ENCODE peak calls at places on chromosome 2, in four cellular contexts. E, U, F and S are unnamed samples.

GRCh38 chr2:62238236-62238635 is 42.3 kb downstream of the B3GNT2 start:
- DNase-seq in E (no peak), U (no peak), F (no peak), S (no peak)

GRCh38 chr2:232316382-232317190 is 62.0 kb upstream of the ALPP start:
- DNase-seq in E (no peak), U (no peak), F (no peak), S (no peak)

GRCh38 chr2:218745559-218746469 is 35.2 kb downstream of the TTLL4 start:
- DNase-seq in E (no peak), U (no peak), F (no peak), S (no peak)

GRCh38 chr2:8087480-8087840 is 594.4 kb upstream of the ID2 start:
- DNase-seq in E (no peak), U (no peak), F (no peak), S (no peak)

GRCh38 chr2:132443106-132443505 is 26.5 kb downstream of the GPR39 start:
- DNase-seq in E (no peak), U (no peak), F (no peak), S (no peak)

GRCh38 chr2:86176583-86176982 is 18.7 kb downstream of the IMMT start:
- DNase-seq in E (no peak), U (no peak), F (no peak), S (no peak)

GRCh38 chr2:237982039-237982725 is 15.4 kb downstream of the UBE2F start:
- DNase-seq in E (no peak), U (no peak), F (no peak), S (no peak)

GRCh38 chr2:164146478-164146877 is 410.7 kb upstream of the FIGN start:
- DNase-seq in E (no peak), U (no peak), F (no peak), S (no peak)

GRCh38 chr2:148955798-148956197 is 80.8 kb downstream of the KIF5C start:
- DNase-seq in E (no peak), U (no peak), F (no peak), S (no peak)

GRCh38 chr2:83017366-83018090 is 1441.6 kb downstream of the SUCLG1 start:
- DNase-seq in E (no peak), U (no peak), F (no peak), S (no peak)

GRCh38 chr2:177489719-177490301 is 97.2 kb downstream of the AGPS start:
- DNase-seq in E (no peak), U (no peak), F (peak; percentile 52), S (peak; percentile 9)

DNA sequence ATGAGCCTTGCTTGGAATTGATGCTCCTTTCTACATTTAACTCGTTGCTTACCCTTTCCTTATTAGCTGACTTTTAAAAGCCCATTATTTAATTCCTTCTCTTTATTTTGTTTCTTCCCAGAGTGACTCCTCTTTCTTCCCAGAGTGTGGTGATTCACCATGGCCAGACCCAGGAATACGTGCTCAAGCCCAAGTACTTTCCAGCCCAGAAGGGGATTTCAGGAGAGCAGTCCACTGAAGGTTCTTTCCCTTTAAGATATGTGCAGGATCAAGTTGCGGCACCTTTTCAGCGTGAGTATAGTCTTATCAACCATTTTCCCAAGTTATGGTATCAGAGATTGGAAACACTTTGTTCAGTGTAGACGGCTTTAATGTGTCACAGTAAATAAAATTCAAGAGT is 163.7 kb downstream of the LTBP1 start:
- DNase-seq in E (no peak), U (no peak), F (no peak), S (no peak)
- TF ChIP-seq CTCF in E (no peak), U (no peak), F (no peak), S (no peak)

GRCh38 chr2:60548844-60549243 is 4.6 kb downstream of the BCL11A start:
- DNase-seq in E (no peak), U (no peak), F (no peak), S (no peak)

GRCh38 chr2:60540054-60540453 is 13.4 kb downstream of the BCL11A start:
- DNase-seq in E (no peak), U (no peak), F (no peak), S (no peak)

GRCh38 chr2:60544980-60545560 is 8.4 kb downstream of the BCL11A start:
- DNase-seq in E (no peak), U (no peak), F (no peak), S (peak; percentile 40)

GRCh38 chr2:60539177-60539576 is 14.3 kb downstream of the BCL11A start:
- DNase-seq in E (no peak), U (no peak), F (no peak), S (no peak)

DNA sequence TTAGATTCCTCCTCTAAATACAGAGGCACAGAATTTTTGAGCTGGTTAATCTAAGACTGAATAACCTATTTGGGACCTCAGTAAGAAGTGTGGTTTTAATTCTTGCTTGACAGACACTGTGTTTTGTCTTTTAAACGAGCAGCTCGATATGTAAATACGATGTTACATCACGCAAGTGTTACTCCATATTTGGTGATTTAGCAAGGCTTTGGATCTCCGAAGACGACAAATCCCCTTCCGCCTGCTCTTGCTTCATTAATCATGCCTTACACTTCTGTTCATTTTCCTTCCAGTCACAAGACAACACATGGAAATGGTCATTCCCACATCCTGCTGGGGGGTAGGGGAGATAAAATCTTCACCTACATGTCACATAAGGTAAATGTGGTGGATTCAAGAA is 9.4 kb downstream of the BCL11A start:
- DNase-seq in E (no peak), U (peak; percentile 62), F (no peak), S (no peak)
- H3K4me3 ChIP-seq in E (no peak overlapping the region), U (no peak overlapping the region), F (no peak overlapping the region), S (no peak overlapping the region)

GRCh38 chr2:64767670-64768425 is 114.1 kb upstream of the SERTAD2 start:
- DNase-seq in E (peak; percentile 93), U (peak; percentile 85), F (peak; percentile 93), S (peak; percentile 84)
- TF ChIP-seq CTCF in E (peak; percentile 13), U (no peak), F (peak; percentile 12), S (no peak)

GRCh38 chr2:38719706-38720105 is 31.5 kb downstream of the SRSF7 start:
- DNase-seq in E (no peak), U (no peak), F (no peak), S (no peak)

GRCh38 chr2:38723173-38723572 is 28.0 kb downstream of the SRSF7 start:
- DNase-seq in E (no peak), U (no peak), F (no peak), S (peak; percentile 88)

GRCh38 chr2:38716185-38716584 is 35.0 kb downstream of the SRSF7 start:
- DNase-seq in E (no peak), U (peak; percentile 82), F (no peak), S (no peak)

GRCh38 chr2:38722271-38723115 is 28.7 kb downstream of the SRSF7 start:
- DNase-seq in E (no peak), U (no peak), F (no peak), S (peak; percentile 71)

GRCh38 chr2:38720613-38721241 is 30.4 kb downstream of the SRSF7 start:
- DNase-seq in E (peak; percentile 78), U (peak; percentile 38), F (no peak), S (peak; percentile 85)
- H3K4me3 ChIP-seq in E (no peak overlapping the region), U (no peak overlapping the region), F (no peak overlapping the region), S (no peak overlapping the region)

DNA sequence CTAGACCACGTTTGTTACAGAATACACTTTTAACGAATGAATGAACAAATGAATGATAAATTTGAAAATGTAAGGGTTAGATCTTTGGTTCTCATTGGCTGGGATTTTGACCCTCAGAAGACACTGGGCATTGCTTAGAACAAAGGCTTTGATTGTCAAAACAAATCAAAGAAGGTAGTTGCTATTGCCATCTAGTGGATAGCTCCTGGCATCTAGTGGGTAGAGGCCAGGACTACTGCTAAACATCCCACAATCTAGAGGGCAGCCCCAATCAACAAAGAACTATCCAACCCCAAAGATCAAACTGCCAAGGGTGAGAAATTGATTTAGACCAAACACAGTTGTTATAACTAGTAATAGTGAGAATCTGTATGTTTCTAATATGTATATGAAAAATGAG is 552.3 kb downstream of the KCNJ3 start:
- DNase-seq in E (no peak), U (no peak), F (peak; percentile 44), S (peak; percentile 38)
- TF ChIP-seq CTCF in E (peak; percentile 13), U (no peak), F (peak; percentile 58), S (peak; percentile 54)

GRCh38 chr2:44934962-44935853 is 6.3 kb upstream of the SIX3 start:
- DNase-seq in E (peak; percentile 35), U (no peak), F (peak; percentile 83), S (no peak)

GRCh38 chr2:44933434-44933951 is 8.0 kb upstream of the SIX3 start:
- DNase-seq in E (no peak), U (no peak), F (peak; percentile 55), S (no peak)

GRCh38 chr2:44935854-44936185 is 5.7 kb upstream of the SIX3 start:
- DNase-seq in E (no peak), U (no peak), F (no peak), S (no peak)

GRCh38 chr2:44934024-44934423 is 7.5 kb upstream of the SIX3 start:
- DNase-seq in E (no peak), U (no peak), F (peak; percentile 65), S (no peak)

GRCh38 chr2:44934521-44934961 is 7.0 kb upstream of the SIX3 start:
- DNase-seq in E (no peak), U (no peak), F (peak; percentile 76), S (no peak)
- H3K4me3 ChIP-seq in E (no peak overlapping the region), U (peak overlapping the region; percentile 13), F (peak overlapping the region; percentile 96), S (no peak overlapping the region)

GRCh38 chr2:112939425-112939824 is 28.5 kb downstream of the IL37 start:
- DNase-seq in E (no peak), U (no peak), F (no peak), S (no peak)
- TF ChIP-seq CTCF in E (no peak), U (no peak), F (no peak), S (no peak)

GRCh38 chr2:136765736-136766323 is 485 bp downstream of the THSD7B start:
- DNase-seq in E (no peak), U (no peak), F (peak; percentile 47), S (no peak)

GRCh38 chr2:136770384-136770783 is 5.0 kb downstream of the THSD7B start:
- DNase-seq in E (no peak), U (no peak), F (no peak), S (no peak)

GRCh38 chr2:136764397-136765255 is 719 bp upstream of the THSD7B start:
- DNase-seq in E (no peak), U (no peak), F (peak; percentile 50), S (no peak)

GRCh38 chr2:136767030-136767429 is 1.7 kb downstream of the THSD7B start:
- DNase-seq in E (no peak), U (no peak), F (peak; percentile 19), S (no peak)

DNA sequence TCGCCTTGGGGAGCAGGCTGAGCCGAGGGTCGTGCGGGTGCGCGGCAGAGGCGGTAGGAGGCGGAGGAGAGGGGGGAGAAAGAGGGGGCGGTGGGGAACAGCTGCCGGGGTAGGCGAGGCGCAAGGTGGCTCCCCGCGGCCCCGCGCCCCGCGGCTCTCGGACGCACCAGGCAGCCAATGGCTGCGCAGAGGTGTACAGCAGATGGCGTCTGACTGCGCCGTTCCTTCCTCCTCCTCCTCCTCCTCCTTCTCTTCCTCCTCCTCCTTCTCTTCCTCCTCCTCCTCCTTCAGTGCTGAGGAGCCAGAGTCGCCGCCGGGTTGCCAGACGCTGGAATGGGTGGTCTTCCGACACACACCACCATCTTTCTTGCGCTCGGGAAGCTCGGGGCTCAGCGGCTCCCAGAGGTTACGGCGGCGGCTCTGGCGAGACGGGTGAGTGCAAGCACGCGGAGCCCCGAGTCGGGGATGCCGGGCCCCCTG is at the start of gene THSD7B:
- DNase-seq in E (no peak), U (no peak), F (peak; percentile 49), S (no peak)
- H3K4me3 ChIP-seq in E (peak within 1 kb of the TSS; percentile 51), U (no peak within 1 kb of the TSS), F (peak within 1 kb of the TSS; percentile 59), S (peak within 1 kb of the TSS; percentile 32)

GRCh38 chr2:138922973-138923563 is 142.9 kb upstream of the NXPH2 start:
- DNase-seq in E (no peak), U (no peak), F (peak; percentile 26), S (no peak)
- TF ChIP-seq CTCF in E (no peak), U (no peak), F (peak; percentile 71), S (no peak)